ENCODE peak calls at places on chromosomes 3 and 15, in six cellular contexts. I, G, P, F, A and Z are unnamed samples.

GRCh38 chr15:72700076-72700475 is 14.1 kb downstream of the BBS4 start:
- DNase-seq in I (no peak), G (no peak), P (no peak), F (no peak), A (no peak), Z (no peak)

GRCh38 chr3:133693821-133694220 is 32.1 kb upstream of the TOPBP1 start:
- DNase-seq in I (no peak), G (no peak), P (no peak), F (no peak), A (no peak), Z (no peak)

GRCh38 chr15:33907326-33907725 is 61.0 kb upstream of the CHRM5 start:
- DNase-seq in I (no peak), G (no peak), P (no peak), F (no peak), A (no peak), Z (no peak)

GRCh38 chr3:30353711-30354467 is 252.5 kb upstream of the TGFBR2 start:
- DNase-seq in I (no peak), G (no peak), P (no peak), F (no peak), A (no peak), Z (no peak)

GRCh38 chr3:112365035-112365434 is 32.1 kb downstream of the CD200 start:
- DNase-seq in I (no peak), G (no peak), P (no peak), F (no peak), A (no peak), Z (no peak)

GRCh38 chr15:74434260-74434915 is 630 bp upstream of the SEMA7A start:
- DNase-seq in I (no peak), G (peak; percentile 15), P (no peak), F (no peak), A (no peak), Z (no peak)

GRCh38 chr3:159711560-159712333 is 276.9 kb upstream of the IL12A start:
- DNase-seq in I (peak; percentile 17), G (peak; percentile 41), P (no peak), F (no peak), A (peak; percentile 42), Z (peak; percentile 43)

GRCh38 chr3:43468141-43468540 is 153.7 kb downstream of the ANO10 start:
- DNase-seq in I (no peak), G (peak; percentile 13), P (no peak), F (no peak), A (peak; percentile 0), Z (no peak)

GRCh38 chr3:127259882-127260281 is 28.0 kb downstream of the PRR20G start:
- DNase-seq in I (no peak), G (no peak), P (no peak), F (no peak), A (no peak), Z (no peak)

GRCh38 chr15:31364301-31365031 is 37.8 kb downstream of the KLF13 start:
- DNase-seq in I (no peak), G (no peak), P (peak; percentile 63), F (no peak), A (no peak), Z (no peak)

GRCh38 chr15:78434134-78434533 is 3.9 kb upstream of the IREB2 start:
- DNase-seq in I (no peak), G (no peak), P (no peak), F (no peak), A (no peak), Z (no peak)

GRCh38 chr3:72673011-72673771 is 175.1 kb downstream of the SHQ1 start:
- DNase-seq in I (no peak), G (no peak), P (no peak), F (no peak), A (no peak), Z (no peak)

GRCh38 chr15:77042245-77042644 is 28.7 kb downstream of the TSPAN3 start:
- DNase-seq in I (no peak), G (no peak), P (no peak), F (no peak), A (no peak), Z (no peak)

GRCh38 chr15:29942144-29942543 is 119.9 kb upstream of the TJP1 start:
- DNase-seq in I (no peak), G (no peak), P (no peak), F (no peak), A (peak; percentile 6), Z (no peak)

GRCh38 chr3:131114201-131114600 is 87.5 kb downstream of the NEK11 start:
- DNase-seq in I (no peak), G (no peak), P (no peak), F (no peak), A (no peak), Z (no peak)

GRCh38 chr15:88476635-88477038 is 9.1 kb downstream of the MRPS11 start:
- DNase-seq in I (no peak), G (peak; percentile 62), P (peak; percentile 65), F (no peak), A (peak; percentile 49), Z (no peak)

GRCh38 chr3:34376691-34377090 is 578.3 kb downstream of the PDCD6IP start:
- DNase-seq in I (no peak), G (no peak), P (no peak), F (no peak), A (no peak), Z (no peak)

GRCh38 chr3:106811376-106811775 is 565.9 kb upstream of the CCDC54 start:
- DNase-seq in I (no peak), G (no peak), P (no peak), F (no peak), A (peak; percentile 44), Z (peak; percentile 25)

GRCh38 chr3:98731720-98732238 is 31.4 kb upstream of the ST3GAL6 start:
- DNase-seq in I (no peak), G (no peak), P (no peak), F (no peak), A (no peak), Z (no peak)

GRCh38 chr3:107382626-107383025 is 5.4 kb downstream of the CCDC54 start:
- DNase-seq in I (no peak), G (no peak), P (no peak), F (no peak), A (no peak), Z (no peak)

GRCh38 chr3:121152573-121152972 is 244.6 kb downstream of the STXBP5L start:
- DNase-seq in I (no peak), G (no peak), P (no peak), F (no peak), A (peak; percentile 4), Z (no peak)

GRCh38 chr15:63481105-63481810 is 23.1 kb upstream of the USP3 start:
- DNase-seq in I (no peak), G (no peak), P (no peak), F (no peak), A (no peak), Z (peak; percentile 92)

GRCh38 chr15:74626336-74626735 is 10.7 kb downstream of the CLK3 start:
- DNase-seq in I (no peak), G (no peak), P (no peak), F (no peak), A (no peak), Z (no peak)

GRCh38 chr15:44099671-44100070 is 95.4 kb downstream of the FRMD5 start:
- DNase-seq in I (no peak), G (no peak), P (no peak), F (no peak), A (no peak), Z (no peak)

GRCh38 chr3:109702252-109702651 is 364.9 kb upstream of the DPPA4 start:
- DNase-seq in I (no peak), G (no peak), P (no peak), F (no peak), A (no peak), Z (peak; percentile 54)

DNA sequence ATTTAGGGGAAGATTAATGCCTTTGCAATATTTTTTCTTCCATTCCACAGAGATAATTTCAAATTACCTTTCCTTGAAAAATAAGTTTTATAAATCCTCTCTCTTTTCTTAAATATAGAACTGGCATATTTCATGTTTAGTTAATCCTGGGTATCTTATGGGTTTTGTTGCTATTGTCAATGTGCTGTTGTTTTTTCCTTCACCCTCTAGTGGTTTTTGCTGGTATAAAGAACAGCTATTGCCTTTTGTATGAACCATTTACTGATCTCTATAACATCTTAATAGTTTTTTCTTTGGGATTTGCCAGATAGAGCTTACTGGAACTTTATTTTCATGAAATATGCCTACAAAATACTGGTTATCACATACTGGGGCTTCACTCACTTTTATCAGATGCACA is 359.6 kb upstream of the DPPA4 start:
- DNase-seq in I (no peak), G (no peak), P (no peak), F (no peak), A (no peak), Z (no peak)
- TF ChIP-seq CTCF in I (no peak), G (no peak), P (peak; percentile 53), F (no peak), A (no peak), Z (no peak)

GRCh38 chr3:37189109-37189508 is 14.7 kb upstream of the LRRFIP2 start:
- DNase-seq in I (no peak), G (no peak), P (no peak), F (no peak), A (no peak), Z (no peak)
- TF ChIP-seq CTCF in I (no peak), G (no peak), P (no peak), F (no peak), A (no peak), Z (no peak)

DNA sequence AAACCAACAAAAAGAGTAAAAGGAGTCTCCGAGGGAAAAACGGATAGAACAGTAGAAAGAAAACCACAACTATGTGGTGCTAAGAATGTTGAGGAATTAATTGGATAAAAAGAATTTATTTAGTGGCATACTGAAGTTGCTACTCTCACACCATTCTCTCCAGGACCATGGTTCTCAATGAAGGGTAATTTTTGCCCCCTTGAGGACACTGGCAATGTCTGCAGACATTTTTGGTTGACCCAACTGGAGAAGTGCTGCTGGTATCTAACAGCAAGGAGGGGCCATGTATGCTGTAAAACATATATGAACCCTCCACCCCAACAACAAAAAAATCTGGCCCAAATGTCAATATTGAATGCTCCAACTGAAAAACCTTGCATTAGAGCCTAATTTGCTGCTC is 85.9 kb upstream of the CSPG5 start:
- DNase-seq in I (no peak), G (no peak), P (no peak), F (no peak), A (peak; percentile 68), Z (no peak)
- TF ChIP-seq CTCF in I (peak; percentile 6), G (no peak), P (peak; percentile 54), F (peak; percentile 35), A (peak; percentile 31), Z (no peak)

GRCh38 chr15:40108061-40108854 is 421 bp downstream of the BMF start:
- DNase-seq in I (peak; percentile 78), G (peak; percentile 68), P (no peak), F (no peak), A (peak; percentile 42), Z (no peak)
- TF ChIP-seq CTCF in I (no peak), G (no peak), P (no peak), F (no peak), A (no peak), Z (no peak)

DNA sequence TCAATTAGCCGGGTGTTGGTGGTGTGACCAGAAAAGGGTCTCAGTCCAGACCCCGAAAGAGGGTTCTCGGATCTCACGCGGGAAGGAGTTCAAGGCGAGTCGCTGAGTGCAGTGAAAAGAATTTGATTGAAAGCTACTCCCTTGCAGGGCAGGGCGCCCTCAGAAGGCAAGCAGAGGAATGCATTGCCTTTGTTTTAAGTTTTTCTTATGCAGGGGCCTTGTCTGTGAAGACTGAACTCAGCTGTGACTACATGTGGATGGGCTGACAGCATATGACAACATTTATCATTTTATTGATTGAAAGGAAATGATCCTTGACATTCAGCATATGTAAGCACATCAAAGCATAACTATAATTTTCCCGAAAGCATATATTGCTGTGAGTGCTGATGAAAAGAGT is 11.8 kb downstream of the CPN2 start:
- DNase-seq in I (no peak), G (no peak), P (peak; percentile 68), F (no peak), A (no peak), Z (no peak)
- TF ChIP-seq CTCF in I (no peak), G (no peak), P (peak; percentile 65), F (peak; percentile 48), A (peak; percentile 53), Z (peak; percentile 22)